ENCODE peak calls at places on chromosomes 4 and X, in seven cellular contexts. A is ureter; E is CD4-positive, alpha-beta T cell; Q is naive B cell; H is kidney epithelial cell; K is GM04503; D is erythroblast. J is an unnamed sample.
A peak's percentile ranks its signal among the peaks of the same experiment; 100 is the strongest.

GRCh38 chr4:89397464-89397863 is 89.9 kb upstream of the GPRIN3 start:
- DNase-seq in A (no peak), E (no peak), Q (no peak), H (no peak), K (no peak), D (no peak), J (no peak)

GRCh38 chr4:555566-556275 is 20.4 kb downstream of the TMEM271 start:
- DNase-seq in A (no peak), E (no peak), Q (no peak), H (no peak), K (no peak), D (no peak), J (no peak)

GRCh38 chrX:88135735-88136134 is 611.3 kb upstream of the CPXCR1 start:
- DNase-seq in A (no peak), E (no peak), Q (no peak), H (no peak), K (no peak), D (no peak), J (no peak)

GRCh38 chr4:164512124-164512523 is 241.8 kb upstream of the SMIM31 start:
- DNase-seq in A (no peak), E (no peak), Q (no peak), H (no peak), K (no peak), D (no peak), J (no peak)

GRCh38 chr4:78205601-78206000 is 148.5 kb downstream of the FRAS1 start:
- DNase-seq in A (no peak), E (no peak), Q (no peak), H (no peak), K (no peak), D (no peak), J (no peak)

GRCh38 chr4:111631157-111631999 is 513.9 kb upstream of the FAM241A start:
- DNase-seq in A (no peak), E (no peak), Q (no peak), H (no peak), K (no peak), D (no peak), J (no peak)

GRCh38 chrX:107272431-107272921 is 66.1 kb downstream of the DNAAF6 start:
- DNase-seq in A (no peak), E (peak; percentile 3), Q (no peak), H (no peak), K (no peak), D (peak; percentile 61), J (no peak)

GRCh38 chr4:121736735-121737351 is 28.1 kb downstream of the SMIM43 start:
- DNase-seq in A (no peak), E (no peak), Q (no peak), H (no peak), K (no peak), D (peak; percentile 72), J (peak; percentile 49)

GRCh38 chr4:20249333-20249732 is 2.4 kb upstream of the SLIT2 start:
- DNase-seq in A (no peak), E (no peak), Q (no peak), H (no peak), K (no peak), D (no peak), J (no peak)

GRCh38 chrX:40154853-40155616 is 57.3 kb upstream of the BCOR start:
- DNase-seq in A (no peak), E (no peak), Q (no peak), H (no peak), K (no peak), D (peak; percentile 58), J (no peak)

GRCh38 chr4:95693594-95693993 is 144.8 kb upstream of the UNC5C start:
- DNase-seq in A (no peak), E (no peak), Q (no peak), H (no peak), K (no peak), D (peak; percentile 7), J (no peak)